ENCODE peak calls at places on chromosomes 4 and X, in nine cellular contexts. Y is vagina, N is HL-60, E is GM12891, F is Panc1, C is HCT116, O is endothelial cell of umbilical vein, A is HepG2, L is suprapubic skin. W is an unnamed sample.
A peak's percentile ranks its signal among the peaks of the same experiment; 100 is the strongest.

GRCh38 chrX:130615941-130616340 is 214.2 kb downstream of the RBMX2 start:
- DNase-seq in Y (no peak), N (no peak), E (no peak), F (no peak), C (no peak), O (no peak), A (peak; percentile 16), L (no peak), W (no peak)

GRCh38 chrX:112832481-112833095 is 8.0 kb downstream of the AMOT start:
- DNase-seq in Y (no peak), N (no peak), E (no peak), F (no peak), C (peak; percentile 12), O (no peak), A (no peak), L (no peak), W (peak; percentile 88)

GRCh38 chrX:71623714-71624113 is 5.4 kb upstream of the CXCR3 start:
- DNase-seq in Y (no peak), N (no peak), E (no peak), F (no peak), C (no peak), O (no peak), A (no peak), L (peak; percentile 11), W (no peak)

GRCh38 chr4:158805628-158806471 is 37.0 kb downstream of the FNIP2 start:
- DNase-seq in Y (no peak), N (peak; percentile 89), E (no peak), F (no peak), C (no peak), O (no peak), A (no peak), L (no peak), W (no peak)

GRCh38 chrX:46770817-46771163 is 11.9 kb upstream of the SLC9A7 start:
- DNase-seq in Y (no peak), N (no peak), E (no peak), F (no peak), C (no peak), O (peak; percentile 14), A (no peak), L (no peak), W (no peak)

GRCh38 chr4:152045781-152046571 is 285.2 kb upstream of the GATB start:
- DNase-seq in Y (no peak), N (no peak), E (peak; percentile 53), F (no peak), C (peak; percentile 59), O (peak; percentile 21), A (peak; percentile 4), L (no peak), W (peak; percentile 64)

GRCh38 chr4:2259541-2260267 is 2.2 kb downstream of the MXD4 start:
- DNase-seq in Y (no peak), N (no peak), E (no peak), F (no peak), C (no peak), O (no peak), A (no peak), L (peak; percentile 58), W (peak; percentile 68)

GRCh38 chrX:152637649-152638442 is at the start of gene GABRQ:
- DNase-seq in Y (peak; percentile 91), N (no peak), E (no peak), F (no peak), C (peak; percentile 54), O (peak; percentile 10), A (no peak), L (no peak), W (no peak)

GRCh38 chr4:38856524-38857337 is at the start of gene TLR6:
- DNase-seq in Y (no peak), N (peak; percentile 70), E (no peak), F (peak; percentile 83), C (peak; percentile 80), O (peak; percentile 73), A (peak; percentile 57), L (no peak), W (peak; percentile 60)

GRCh38 chr4:71231753-71232420 is 106.9 kb upstream of the SLC4A4 start:
- DNase-seq in Y (no peak), N (no peak), E (no peak), F (no peak), C (no peak), O (no peak), A (no peak), L (no peak), W (no peak)

GRCh38 chr4:71229477-71230257 is 109.2 kb upstream of the SLC4A4 start:
- DNase-seq in Y (no peak), N (no peak), E (no peak), F (peak; percentile 13), C (peak; percentile 7), O (peak; percentile 13), A (peak; percentile 5), L (no peak), W (peak; percentile 42)

GRCh38 chr4:71230613-71231012 is 108.2 kb upstream of the SLC4A4 start:
- DNase-seq in Y (no peak), N (no peak), E (no peak), F (no peak), C (no peak), O (no peak), A (no peak), L (no peak), W (no peak)

GRCh38 chr4:71230258-71230594 is 108.6 kb upstream of the SLC4A4 start:
- DNase-seq in Y (no peak), N (no peak), E (no peak), F (no peak), C (no peak), O (no peak), A (no peak), L (no peak), W (no peak)

DNA sequence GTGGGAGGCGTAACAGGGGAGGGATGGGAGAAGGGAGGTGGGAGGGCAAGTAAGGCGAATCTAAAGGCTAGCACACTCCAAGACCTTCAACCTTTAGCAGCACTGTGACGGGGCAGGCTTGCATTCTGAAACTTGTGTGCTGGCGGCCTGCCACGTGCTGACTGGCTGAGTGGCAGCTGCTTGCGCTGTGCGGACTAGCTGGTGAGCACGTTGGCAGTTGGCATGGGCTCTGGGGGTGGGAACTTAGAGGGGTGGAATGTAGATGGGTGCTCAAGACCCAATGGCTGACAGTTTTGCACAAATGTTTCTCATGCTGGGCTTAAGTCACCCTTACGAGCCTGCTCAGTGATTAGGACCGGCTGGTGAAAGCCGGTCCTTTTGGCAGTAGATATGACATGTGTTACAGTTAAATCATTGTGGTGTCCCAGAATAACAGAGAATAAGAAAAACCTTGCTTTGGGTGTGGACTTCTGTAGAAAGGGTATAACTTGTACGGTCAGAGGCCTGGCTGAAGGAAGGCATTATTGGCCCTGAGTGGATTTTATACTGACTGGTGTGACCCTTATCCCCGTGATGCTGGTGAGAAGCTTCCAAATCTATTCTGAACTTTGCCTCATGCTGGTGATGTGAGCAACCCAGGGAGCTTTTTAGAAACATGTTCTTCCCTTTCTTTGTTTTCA is 107.6 kb upstream of the SLC4A4 start:
- DNase-seq in Y (no peak), N (no peak), E (no peak), F (no peak), C (no peak), O (no peak), A (no peak), L (peak; percentile 78), W (peak; percentile 92)
- TF ChIP-seq POLR2AphosphoS5 in Y (no peak), N (no peak), E (no peak), F (no peak), C (no peak), O (no peak), A (no peak), L (no peak), W (peak; percentile 66)

GRCh38 chrX:154365997-154366665 is 8.3 kb downstream of the FLNA start:
- DNase-seq in Y (no peak), N (no peak), E (no peak), F (no peak), C (no peak), O (no peak), A (no peak), L (no peak), W (peak; percentile 51)
- TF ChIP-seq POLR2AphosphoS5 in Y (no peak), N (no peak), E (no peak), F (no peak), C (no peak), O (peak; percentile 35), A (no peak), L (no peak), W (no peak)

GRCh38 chrX:69305333-69306062 is 140.2 kb upstream of the PJA1 start:
- DNase-seq in Y (no peak), N (no peak), E (no peak), F (no peak), C (no peak), O (no peak), A (no peak), L (no peak), W (no peak)

GRCh38 chrX:69299271-69299670 is 134.0 kb upstream of the PJA1 start:
- DNase-seq in Y (no peak), N (no peak), E (no peak), F (no peak), C (no peak), O (no peak), A (no peak), L (no peak), W (no peak)

GRCh38 chrX:69298466-69299140 is 133.3 kb upstream of the PJA1 start:
- DNase-seq in Y (no peak), N (no peak), E (no peak), F (no peak), C (no peak), O (no peak), A (no peak), L (no peak), W (no peak)

GRCh38 chrX:69297521-69297920 is 132.3 kb upstream of the PJA1 start:
- DNase-seq in Y (no peak), N (no peak), E (no peak), F (no peak), C (no peak), O (no peak), A (no peak), L (no peak), W (no peak)

DNA sequence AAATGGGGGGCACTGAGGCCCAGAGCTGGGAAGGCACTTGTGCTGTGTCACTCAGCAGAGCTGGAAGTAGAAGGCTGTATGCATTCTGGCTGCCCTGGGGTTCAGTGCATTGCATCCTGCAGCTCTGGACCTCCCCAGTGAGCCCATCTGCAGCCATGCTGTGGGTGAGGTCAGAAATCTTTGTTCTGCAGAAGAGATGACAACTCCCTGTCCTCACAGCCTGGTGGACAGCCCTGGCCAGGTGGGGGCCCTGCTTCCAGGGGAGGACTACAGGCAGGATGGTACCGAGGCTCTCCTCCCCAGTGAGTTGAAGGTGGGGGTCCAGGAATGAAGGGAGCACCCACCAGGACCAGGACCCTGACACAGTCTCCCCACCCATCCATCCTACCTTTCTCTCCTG is 135.1 kb upstream of the PJA1 start:
- DNase-seq in Y (no peak), N (no peak), E (no peak), F (no peak), C (no peak), O (no peak), A (no peak), L (no peak), W (no peak)
- TF ChIP-seq POLR2AphosphoS5 in Y (no peak), N (no peak), E (no peak), F (no peak), C (no peak), O (no peak), A (no peak), L (no peak), W (no peak)

DNA sequence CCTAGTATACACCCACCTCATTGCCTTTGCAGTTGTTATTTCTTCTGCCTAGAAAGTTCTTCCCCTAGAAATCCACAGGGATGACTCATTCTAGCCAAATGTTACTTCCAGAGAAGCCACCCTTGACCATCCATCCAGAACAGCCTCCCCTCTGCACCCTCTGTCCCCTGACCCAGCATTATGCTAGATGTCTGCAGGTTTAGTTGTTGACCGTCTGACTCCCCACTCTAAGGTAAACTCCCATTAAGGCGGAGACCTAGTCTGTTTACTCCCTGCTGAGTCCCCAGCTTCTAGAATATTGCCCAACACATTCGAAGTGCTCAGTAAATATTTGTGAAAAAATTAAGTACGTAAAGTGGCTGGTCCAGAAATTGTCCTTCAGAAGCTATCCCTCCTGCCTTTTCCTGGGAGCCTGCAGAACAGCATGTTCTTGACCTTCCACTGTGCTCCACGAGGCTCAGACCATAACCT is 11.0 kb downstream of the SRD5A3 start:
- DNase-seq in Y (no peak), N (no peak), E (no peak), F (no peak), C (no peak), O (no peak), A (peak; percentile 42), L (no peak), W (no peak)
- TF ChIP-seq POLR2AphosphoS5 in Y (no peak), N (no peak), E (no peak), F (no peak), C (no peak), O (no peak), A (no peak), L (no peak), W (no peak)